ENCODE peak calls at places on chromosomes 7 and 10, in nine cellular contexts. One of them, this sample, is unnamed.

GRCh38 chr7:69714886-69715571 is 116.8 kb downstream of the AUTS2 start:
- DNase-seq in ovary: no peak
- DNase-seq in GM12878: no peak
- DNase-seq in fibroblast of the aortic adventitia: no peak
- DNase-seq in cardiac fibroblast: no peak
- DNase-seq in omental fat pad: no peak
- DNase-seq in astrocyte of the cerebellum: peak; percentile 27
- DNase-seq in heart left ventricle: no peak
- DNase-seq in fibroblast of mammary gland: no peak
- DNase-seq in this sample: no peak

GRCh38 chr7:5526190-5527037 is 102.8 kb upstream of the TNRC18 start:
- DNase-seq in ovary: peak; percentile 68
- DNase-seq in GM12878: no peak
- DNase-seq in fibroblast of the aortic adventitia: peak; percentile 56
- DNase-seq in cardiac fibroblast: peak; percentile 57
- DNase-seq in omental fat pad: no peak
- DNase-seq in astrocyte of the cerebellum: no peak
- DNase-seq in heart left ventricle: peak; percentile 48
- DNase-seq in fibroblast of mammary gland: peak; percentile 32
- DNase-seq in this sample: no peak

GRCh38 chr7:112180223-112180622 is 26.0 kb downstream of the DOCK4 start:
- DNase-seq in ovary: no peak
- DNase-seq in GM12878: no peak
- DNase-seq in fibroblast of the aortic adventitia: no peak
- DNase-seq in cardiac fibroblast: no peak
- DNase-seq in omental fat pad: no peak
- DNase-seq in astrocyte of the cerebellum: no peak
- DNase-seq in heart left ventricle: no peak
- DNase-seq in fibroblast of mammary gland: no peak
- DNase-seq in this sample: no peak

GRCh38 chr7:42932861-42933591 is 850 bp downstream of the MRPL32 start:
- DNase-seq in ovary: no peak
- DNase-seq in GM12878: no peak
- DNase-seq in fibroblast of the aortic adventitia: peak; percentile 55
- DNase-seq in cardiac fibroblast: peak; percentile 37
- DNase-seq in omental fat pad: no peak
- DNase-seq in astrocyte of the cerebellum: no peak
- DNase-seq in heart left ventricle: peak; percentile 34
- DNase-seq in fibroblast of mammary gland: peak; percentile 43
- DNase-seq in this sample: no peak

GRCh38 chr10:88881922-88882645 is 2.0 kb downstream of the STAMBPL1 start:
- DNase-seq in ovary: no peak
- DNase-seq in GM12878: no peak
- DNase-seq in fibroblast of the aortic adventitia: no peak
- DNase-seq in cardiac fibroblast: peak; percentile 26
- DNase-seq in omental fat pad: no peak
- DNase-seq in astrocyte of the cerebellum: no peak
- DNase-seq in heart left ventricle: no peak
- DNase-seq in fibroblast of mammary gland: no peak
- DNase-seq in this sample: no peak

GRCh38 chr10:45442670-45443069 is 68.7 kb downstream of the ALOX5 start:
- DNase-seq in ovary: no peak
- DNase-seq in GM12878: no peak
- DNase-seq in fibroblast of the aortic adventitia: no peak
- DNase-seq in cardiac fibroblast: no peak
- DNase-seq in omental fat pad: no peak
- DNase-seq in astrocyte of the cerebellum: no peak
- DNase-seq in heart left ventricle: no peak
- DNase-seq in fibroblast of mammary gland: no peak
- DNase-seq in this sample: no peak

GRCh38 chr7:151181011-151181431 is 6.0 kb downstream of the ASB10 start:
- DNase-seq in ovary: no peak
- DNase-seq in GM12878: no peak
- DNase-seq in fibroblast of the aortic adventitia: no peak
- DNase-seq in cardiac fibroblast: no peak
- DNase-seq in omental fat pad: no peak
- DNase-seq in astrocyte of the cerebellum: no peak
- DNase-seq in heart left ventricle: no peak
- DNase-seq in fibroblast of mammary gland: no peak
- DNase-seq in this sample: peak; percentile 92

GRCh38 chr7:3232228-3232627 is 68.8 kb upstream of the SDK1 start:
- DNase-seq in ovary: no peak
- DNase-seq in GM12878: no peak
- DNase-seq in fibroblast of the aortic adventitia: peak; percentile 91
- DNase-seq in cardiac fibroblast: peak; percentile 65
- DNase-seq in omental fat pad: no peak
- DNase-seq in astrocyte of the cerebellum: no peak
- DNase-seq in heart left ventricle: no peak
- DNase-seq in fibroblast of mammary gland: peak; percentile 59
- DNase-seq in this sample: no peak

GRCh38 chr7:91310829-91311460 is 46.7 kb downstream of the FZD1 start:
- DNase-seq in ovary: no peak
- DNase-seq in GM12878: no peak
- DNase-seq in fibroblast of the aortic adventitia: peak; percentile 90
- DNase-seq in cardiac fibroblast: peak; percentile 32
- DNase-seq in omental fat pad: no peak
- DNase-seq in astrocyte of the cerebellum: no peak
- DNase-seq in heart left ventricle: no peak
- DNase-seq in fibroblast of mammary gland: peak; percentile 85
- DNase-seq in this sample: no peak

GRCh38 chr7:73970801-73971229 is 57.2 kb upstream of the ELN start:
- DNase-seq in ovary: no peak
- DNase-seq in GM12878: no peak
- DNase-seq in fibroblast of the aortic adventitia: no peak
- DNase-seq in cardiac fibroblast: no peak
- DNase-seq in omental fat pad: no peak
- DNase-seq in astrocyte of the cerebellum: no peak
- DNase-seq in heart left ventricle: no peak
- DNase-seq in fibroblast of mammary gland: no peak
- DNase-seq in this sample: peak; percentile 70

GRCh38 chr10:32971536-32972091 is 13.6 kb upstream of the ITGB1 start:
- DNase-seq in ovary: no peak
- DNase-seq in GM12878: no peak
- DNase-seq in fibroblast of the aortic adventitia: no peak
- DNase-seq in cardiac fibroblast: no peak
- DNase-seq in omental fat pad: no peak
- DNase-seq in astrocyte of the cerebellum: no peak
- DNase-seq in heart left ventricle: no peak
- DNase-seq in fibroblast of mammary gland: no peak
- DNase-seq in this sample: no peak

GRCh38 chr10:68871731-68872342 is 29.3 kb upstream of the DDX50 start:
- DNase-seq in ovary: no peak
- DNase-seq in GM12878: no peak
- DNase-seq in fibroblast of the aortic adventitia: peak; percentile 48
- DNase-seq in cardiac fibroblast: peak; percentile 86
- DNase-seq in omental fat pad: no peak
- DNase-seq in astrocyte of the cerebellum: peak; percentile 99
- DNase-seq in heart left ventricle: no peak
- DNase-seq in fibroblast of mammary gland: peak; percentile 84
- DNase-seq in this sample: no peak

GRCh38 chr7:148967032-148967372 is 61.3 kb downstream of the PDIA4 start:
- DNase-seq in ovary: no peak
- DNase-seq in GM12878: no peak
- DNase-seq in fibroblast of the aortic adventitia: no peak
- DNase-seq in cardiac fibroblast: no peak
- DNase-seq in omental fat pad: no peak
- DNase-seq in astrocyte of the cerebellum: no peak
- DNase-seq in heart left ventricle: no peak
- DNase-seq in fibroblast of mammary gland: no peak
- DNase-seq in this sample: no peak
- TF ChIP-seq CTCF in ovary: no peak
- TF ChIP-seq CTCF in GM12878: no peak
- TF ChIP-seq CTCF in fibroblast of the aortic adventitia: no peak
- TF ChIP-seq CTCF in cardiac fibroblast: no peak
- TF ChIP-seq CTCF in omental fat pad: no peak
- TF ChIP-seq CTCF in astrocyte of the cerebellum: no peak
- TF ChIP-seq CTCF in heart left ventricle: no peak
- TF ChIP-seq CTCF in fibroblast of mammary gland: no peak
- TF ChIP-seq CTCF in this sample: no peak

GRCh38 chr10:14240253-14241189 is 90.2 kb downstream of the FRMD4A start:
- DNase-seq in ovary: no peak
- DNase-seq in GM12878: no peak
- DNase-seq in fibroblast of the aortic adventitia: no peak
- DNase-seq in cardiac fibroblast: peak; percentile 39
- DNase-seq in omental fat pad: no peak
- DNase-seq in astrocyte of the cerebellum: no peak
- DNase-seq in heart left ventricle: no peak
- DNase-seq in fibroblast of mammary gland: no peak
- DNase-seq in this sample: no peak
- TF ChIP-seq CTCF in ovary: no peak
- TF ChIP-seq CTCF in GM12878: no peak
- TF ChIP-seq CTCF in fibroblast of the aortic adventitia: no peak
- TF ChIP-seq CTCF in cardiac fibroblast: no peak
- TF ChIP-seq CTCF in omental fat pad: no peak
- TF ChIP-seq CTCF in astrocyte of the cerebellum: no peak
- TF ChIP-seq CTCF in heart left ventricle: no peak
- TF ChIP-seq CTCF in fibroblast of mammary gland: no peak
- TF ChIP-seq CTCF in this sample: peak; percentile 78

GRCh38 chr10:72622271-72622670 is 3.6 kb downstream of the MICU1 start:
- DNase-seq in ovary: no peak
- DNase-seq in GM12878: no peak
- DNase-seq in fibroblast of the aortic adventitia: no peak
- DNase-seq in cardiac fibroblast: no peak
- DNase-seq in omental fat pad: no peak
- DNase-seq in astrocyte of the cerebellum: no peak
- DNase-seq in heart left ventricle: no peak
- DNase-seq in fibroblast of mammary gland: no peak
- DNase-seq in this sample: no peak

GRCh38 chr10:72625276-72625607 is 637 bp downstream of the MICU1 start:
- DNase-seq in ovary: no peak
- DNase-seq in GM12878: no peak
- DNase-seq in fibroblast of the aortic adventitia: no peak
- DNase-seq in cardiac fibroblast: no peak
- DNase-seq in omental fat pad: no peak
- DNase-seq in astrocyte of the cerebellum: no peak
- DNase-seq in heart left ventricle: no peak
- DNase-seq in fibroblast of mammary gland: peak; percentile 32
- DNase-seq in this sample: no peak

GRCh38 chr10:72626444-72626754 is 520 bp upstream of the MICU1 start:
- DNase-seq in ovary: no peak
- DNase-seq in GM12878: no peak
- DNase-seq in fibroblast of the aortic adventitia: no peak
- DNase-seq in cardiac fibroblast: no peak
- DNase-seq in omental fat pad: no peak
- DNase-seq in astrocyte of the cerebellum: no peak
- DNase-seq in heart left ventricle: no peak
- DNase-seq in fibroblast of mammary gland: no peak
- DNase-seq in this sample: no peak

GRCh38 chr10:72630144-72630543 is 4.3 kb upstream of the MICU1 start:
- DNase-seq in ovary: no peak
- DNase-seq in GM12878: no peak
- DNase-seq in fibroblast of the aortic adventitia: no peak
- DNase-seq in cardiac fibroblast: no peak
- DNase-seq in omental fat pad: no peak
- DNase-seq in astrocyte of the cerebellum: no peak
- DNase-seq in heart left ventricle: no peak
- DNase-seq in fibroblast of mammary gland: no peak
- DNase-seq in this sample: no peak

DNA sequence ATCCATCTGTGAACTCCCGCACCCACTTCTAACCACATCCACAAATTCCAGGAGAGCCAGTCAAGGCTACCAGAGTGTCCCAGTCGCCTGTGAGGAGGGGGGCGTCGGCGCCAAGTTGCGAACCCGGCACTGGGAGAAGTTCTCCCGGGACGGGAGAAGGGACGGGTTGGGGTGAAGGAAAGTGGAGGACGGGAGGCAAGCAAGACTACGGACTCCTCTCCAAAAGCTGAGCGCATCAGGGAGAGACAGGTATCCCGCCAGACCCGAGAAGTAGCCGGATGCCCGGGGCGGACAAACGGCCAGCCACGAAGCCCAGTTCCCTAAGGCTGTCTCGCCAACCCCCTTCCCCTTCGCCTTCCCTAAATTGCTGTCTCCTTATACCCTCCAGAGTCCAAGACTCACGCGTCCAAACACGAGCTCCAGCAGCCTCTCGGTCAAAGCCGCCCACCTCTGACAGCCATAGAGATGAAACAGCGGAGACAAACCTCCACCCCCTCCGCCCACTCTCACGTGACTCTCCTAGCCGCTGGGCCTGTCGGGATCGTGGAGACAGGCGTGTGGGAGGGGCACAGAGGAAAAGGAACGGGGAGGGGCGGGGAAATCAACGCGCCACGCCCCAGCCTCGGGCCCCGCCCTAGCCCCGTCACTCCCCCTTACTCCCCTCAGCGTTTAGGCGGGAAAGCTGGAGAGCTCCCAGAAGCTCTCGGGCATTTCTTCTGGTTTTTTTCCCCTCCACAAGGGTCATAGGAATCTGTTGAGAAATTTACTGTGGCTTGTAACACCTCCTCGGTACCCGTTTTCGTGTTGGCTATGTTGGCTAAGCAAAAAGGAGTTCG is at the start of gene MICU1:
- DNase-seq in ovary: peak; percentile 96
- DNase-seq in GM12878: peak; percentile 86
- DNase-seq in fibroblast of the aortic adventitia: peak; percentile 92
- DNase-seq in cardiac fibroblast: peak; percentile 93
- DNase-seq in omental fat pad: peak; percentile 97
- DNase-seq in astrocyte of the cerebellum: peak; percentile 86
- DNase-seq in heart left ventricle: peak; percentile 96
- DNase-seq in fibroblast of mammary gland: peak; percentile 92
- DNase-seq in this sample: peak; percentile 96
- TF ChIP-seq CTCF in ovary: no peak
- TF ChIP-seq CTCF in GM12878: no peak
- TF ChIP-seq CTCF in fibroblast of the aortic adventitia: no peak
- TF ChIP-seq CTCF in cardiac fibroblast: no peak
- TF ChIP-seq CTCF in omental fat pad: no peak
- TF ChIP-seq CTCF in astrocyte of the cerebellum: no peak
- TF ChIP-seq CTCF in heart left ventricle: no peak
- TF ChIP-seq CTCF in fibroblast of mammary gland: no peak
- TF ChIP-seq CTCF in this sample: no peak

GRCh38 chr7:2145835-2146580 is 86.7 kb downstream of the MAD1L1 start:
- DNase-seq in ovary: no peak
- DNase-seq in GM12878: no peak
- DNase-seq in fibroblast of the aortic adventitia: no peak
- DNase-seq in cardiac fibroblast: no peak
- DNase-seq in omental fat pad: no peak
- DNase-seq in astrocyte of the cerebellum: no peak
- DNase-seq in heart left ventricle: no peak
- DNase-seq in fibroblast of mammary gland: no peak
- DNase-seq in this sample: no peak

GRCh38 chr7:2149672-2150444 is 82.9 kb downstream of the MAD1L1 start:
- DNase-seq in ovary: no peak
- DNase-seq in GM12878: no peak
- DNase-seq in fibroblast of the aortic adventitia: no peak
- DNase-seq in cardiac fibroblast: no peak
- DNase-seq in omental fat pad: no peak
- DNase-seq in astrocyte of the cerebellum: no peak
- DNase-seq in heart left ventricle: no peak
- DNase-seq in fibroblast of mammary gland: no peak
- DNase-seq in this sample: no peak

GRCh38 chr7:2148814-2149213 is 83.9 kb downstream of the MAD1L1 start:
- DNase-seq in ovary: no peak
- DNase-seq in GM12878: no peak
- DNase-seq in fibroblast of the aortic adventitia: no peak
- DNase-seq in cardiac fibroblast: no peak
- DNase-seq in omental fat pad: no peak
- DNase-seq in astrocyte of the cerebellum: no peak
- DNase-seq in heart left ventricle: no peak
- DNase-seq in fibroblast of mammary gland: no peak
- DNase-seq in this sample: no peak

GRCh38 chr7:2146676-2147472 is 85.9 kb downstream of the MAD1L1 start:
- DNase-seq in ovary: no peak
- DNase-seq in GM12878: no peak
- DNase-seq in fibroblast of the aortic adventitia: no peak
- DNase-seq in cardiac fibroblast: no peak
- DNase-seq in omental fat pad: no peak
- DNase-seq in astrocyte of the cerebellum: no peak
- DNase-seq in heart left ventricle: no peak
- DNase-seq in fibroblast of mammary gland: no peak
- DNase-seq in this sample: no peak

GRCh38 chr7:2148189-2148588 is 84.6 kb downstream of the MAD1L1 start:
- DNase-seq in ovary: no peak
- DNase-seq in GM12878: no peak
- DNase-seq in fibroblast of the aortic adventitia: no peak
- DNase-seq in cardiac fibroblast: no peak
- DNase-seq in omental fat pad: no peak
- DNase-seq in astrocyte of the cerebellum: no peak
- DNase-seq in heart left ventricle: no peak
- DNase-seq in fibroblast of mammary gland: no peak
- DNase-seq in this sample: no peak
- TF ChIP-seq CTCF in ovary: no peak
- TF ChIP-seq CTCF in GM12878: no peak
- TF ChIP-seq CTCF in fibroblast of the aortic adventitia: no peak
- TF ChIP-seq CTCF in cardiac fibroblast: peak; percentile 7
- TF ChIP-seq CTCF in omental fat pad: no peak
- TF ChIP-seq CTCF in astrocyte of the cerebellum: peak; percentile 36
- TF ChIP-seq CTCF in heart left ventricle: no peak
- TF ChIP-seq CTCF in fibroblast of mammary gland: no peak
- TF ChIP-seq CTCF in this sample: peak; percentile 53